ENCODE peak calls at places on chromosomes 1 and 21, in six cellular contexts. W, J, X, Z, L and D are unnamed samples.

GRCh38 chr1:155125946-155126493 is 1.7 kb upstream of the EFNA1 start:
- DNase-seq in W (peak; percentile 78), J (no peak), X (no peak), Z (no peak), L (peak; percentile 80), D (no peak)

GRCh38 chr1:214377886-214378285 is 96.9 kb downstream of the SMYD2 start:
- DNase-seq in W (no peak), J (no peak), X (no peak), Z (no peak), L (no peak), D (no peak)

GRCh38 chr1:66532798-66533783 is 862 bp upstream of the SGIP1 start:
- DNase-seq in W (peak; percentile 26), J (no peak), X (no peak), Z (no peak), L (peak; percentile 56), D (no peak)

GRCh38 chr1:13892671-13893325 is 192.8 kb downstream of the PRDM2 start:
- DNase-seq in W (peak; percentile 23), J (no peak), X (no peak), Z (peak; percentile 87), L (peak; percentile 78), D (no peak)

GRCh38 chr1:224644553-224645154 is 28.5 kb downstream of the CNIH3 start:
- DNase-seq in W (peak; percentile 39), J (peak; percentile 3), X (peak; percentile 48), Z (no peak), L (peak; percentile 78), D (peak; percentile 78)

GRCh38 chr1:166944186-166944967 is 31.0 kb downstream of the ILDR2 start:
- DNase-seq in W (no peak), J (no peak), X (no peak), Z (no peak), L (no peak), D (peak; percentile 72)

GRCh38 chr1:228751360-228752098 is 16.2 kb downstream of the RHOU start:
- DNase-seq in W (no peak), J (no peak), X (no peak), Z (no peak), L (no peak), D (peak; percentile 42)

GRCh38 chr1:37561794-37562132 is 5.0 kb downstream of the DNALI1 start:
- DNase-seq in W (no peak), J (no peak), X (peak; percentile 23), Z (no peak), L (peak; percentile 72), D (peak; percentile 50)

GRCh38 chr1:53835491-53835890 is 2.6 kb downstream of the NDC1 start:
- DNase-seq in W (no peak), J (no peak), X (no peak), Z (no peak), L (no peak), D (peak; percentile 69)

GRCh38 chr1:195939844-195940243 is 668.4 kb downstream of the KCNT2 start:
- DNase-seq in W (no peak), J (no peak), X (no peak), Z (no peak), L (peak; percentile 28), D (no peak)

GRCh38 chr1:245166471-245166885 is 11.7 kb downstream of the KIF26B start:
- DNase-seq in W (no peak), J (no peak), X (no peak), Z (no peak), L (peak; percentile 62), D (no peak)

GRCh38 chr1:200442537-200443169 is 32.8 kb upstream of the ZNF281 start:
- DNase-seq in W (no peak), J (no peak), X (no peak), Z (no peak), L (no peak), D (no peak)

GRCh38 chr1:107941123-107941522 is 23.9 kb downstream of the VAV3 start:
- DNase-seq in W (no peak), J (no peak), X (no peak), Z (no peak), L (no peak), D (peak; percentile 36)

GRCh38 chr1:20983297-20983889 is 193.3 kb downstream of the EIF4G3 start:
- DNase-seq in W (no peak), J (no peak), X (no peak), Z (no peak), L (no peak), D (no peak)

GRCh38 chr21:40049959-40050290 is 182.7 kb downstream of the PCP4 start:
- DNase-seq in W (no peak), J (no peak), X (no peak), Z (no peak), L (peak; percentile 68), D (no peak)

GRCh38 chr1:12554521-12555305 is 63.3 kb downstream of the DHRS3 start:
- DNase-seq in W (no peak), J (no peak), X (no peak), Z (no peak), L (peak; percentile 47), D (no peak)

GRCh38 chr1:64854674-64855073 is 109.8 kb downstream of the RAVER2 start:
- DNase-seq in W (no peak), J (no peak), X (no peak), Z (no peak), L (no peak), D (no peak)

GRCh38 chr1:165884009-165884689 is 56.7 kb downstream of the UCK2 start:
- DNase-seq in W (no peak), J (no peak), X (no peak), Z (no peak), L (no peak), D (no peak)

GRCh38 chr1:51482881-51483280 is 36.2 kb downstream of the EPS15 start:
- DNase-seq in W (no peak), J (no peak), X (no peak), Z (no peak), L (no peak), D (no peak)

GRCh38 chr1:247294282-247294681 is 37.4 kb downstream of the ZNF496 start:
- DNase-seq in W (no peak), J (no peak), X (no peak), Z (no peak), L (peak; percentile 21), D (no peak)

GRCh38 chr1:199121047-199121446 is 482.2 kb downstream of the PTPRC start:
- DNase-seq in W (no peak), J (no peak), X (no peak), Z (no peak), L (no peak), D (no peak)

GRCh38 chr1:97832490-97832889 is 88.3 kb downstream of the DPYD start:
- DNase-seq in W (no peak), J (no peak), X (no peak), Z (no peak), L (no peak), D (peak; percentile 84)

GRCh38 chr21:43988016-43988415 is 24.1 kb upstream of the TRAPPC10 start:
- DNase-seq in W (no peak), J (no peak), X (no peak), Z (no peak), L (no peak), D (no peak)

GRCh38 chr1:114334297-114334696 is 176.7 kb downstream of the TRIM33 start:
- DNase-seq in W (no peak), J (no peak), X (no peak), Z (no peak), L (no peak), D (no peak)

GRCh38 chr1:170097449-170097948 is 23.0 kb upstream of the KIFAP3 start:
- DNase-seq in W (no peak), J (no peak), X (no peak), Z (no peak), L (no peak), D (no peak)

GRCh38 chr1:240468616-240469015 is 143.3 kb downstream of the GREM2 start:
- DNase-seq in W (no peak), J (no peak), X (no peak), Z (no peak), L (no peak), D (no peak)

GRCh38 chr1:172585348-172585747 is 52.4 kb downstream of the SUCO start:
- DNase-seq in W (no peak), J (no peak), X (no peak), Z (no peak), L (no peak), D (no peak)